ENCODE peak calls at places on chromosomes 11 and 22, in four cellular contexts. M is K562, C is HepG2, V is GM12878. K is an unnamed sample.

GRCh38 chr22:20571531-20572007 is 64.2 kb downstream of the MED15 start:
- DNase-seq in V (no peak), C (peak; percentile 16), M (peak; percentile 96), K (peak; percentile 72)

GRCh38 chr22:40406063-40406890 is 35.9 kb downstream of the SGSM3 start:
- DNase-seq in V (no peak), C (no peak), M (no peak), K (no peak)

GRCh38 chr22:47631571-47632102 is 869.2 kb downstream of the TBC1D22A start:
- DNase-seq in V (no peak), M (peak; percentile 81), C (no peak), K (no peak)

GRCh38 chr11:114080219-114080618 is 20.7 kb downstream of the ZBTB16 start:
- DNase-seq in V (no peak), M (no peak), C (no peak), K (no peak)

GRCh38 chr11:98495016-98495415 is 525.7 kb upstream of the CNTN5 start:
- DNase-seq in C (no peak), M (no peak), V (no peak), K (no peak)

GRCh38 chr22:20029550-20030225 is 8.8 kb downstream of the TANGO2 start:
- DNase-seq in C (no peak), M (no peak), V (no peak), K (no peak)

GRCh38 chr11:62788991-62789390 is 1.8 kb downstream of the TMEM179B start:
- DNase-seq in C (no peak), V (no peak), M (peak; percentile 32), K (no peak)

GRCh38 chr22:26658161-26658560 is 773 bp downstream of the MIAT start:
- DNase-seq in V (no peak), C (no peak), M (no peak), K (no peak)

GRCh38 chr22:47123827-47124442 is 361.5 kb downstream of the TBC1D22A start:
- DNase-seq in M (no peak), V (no peak), C (no peak), K (no peak)

GRCh38 chr11:18720086-18720810 is 5.7 kb downstream of the IGSF22 start:
- DNase-seq in C (no peak), M (no peak), V (no peak), K (no peak)

GRCh38 chr11:2886191-2886894 is 768 bp upstream of the CDKN1C start:
- DNase-seq in V (no peak), C (no peak), M (no peak), K (peak; percentile 62)

GRCh38 chr11:72864692-72865655 is 50.8 kb downstream of the ATG16L2 start:
- DNase-seq in M (no peak), C (no peak), V (no peak), K (no peak)

GRCh38 chr11:105611414-105611813 is 1.5 kb downstream of the GRIA4 start:
- DNase-seq in C (no peak), V (no peak), M (no peak), K (no peak)

GRCh38 chr11:65127473-65128181 is 5.5 kb downstream of the MRPL49 start:
- DNase-seq in C (no peak), M (no peak), V (no peak), K (no peak)

GRCh38 chr22:48798281-48799226 is 1029.1 kb downstream of the BRD1 start:
- DNase-seq in V (no peak), C (no peak), M (no peak), K (no peak)

GRCh38 chr11:61004037-61004641 is 32.7 kb downstream of the CD6 start:
- DNase-seq in M (no peak), C (no peak), V (no peak), K (no peak)

GRCh38 chr22:21730535-21731308 is 4.9 kb downstream of the YPEL1 start:
- DNase-seq in C (no peak), V (no peak), M (peak; percentile 33), K (no peak)

GRCh38 chr11:76269661-76270322 is 63.5 kb upstream of the WNT11 start:
- DNase-seq in V (no peak), C (no peak), M (no peak), K (no peak)

GRCh38 chr11:124746621-124747243 is 5.3 kb downstream of the VSIG2 start:
- DNase-seq in C (peak; percentile 89), V (peak; percentile 53), M (peak; percentile 91), K (peak; percentile 90)
- TF ChIP-seq TCF7 in C (no peak), V (no peak), M (no peak), K (no peak)

GRCh38 chr22:49983148-49984042 is 22.8 kb downstream of the PIM3 start:
- DNase-seq in C (no peak), V (no peak), M (no peak), K (peak; percentile 66)
- TF ChIP-seq CTCF in C (peak; percentile 38), V (no peak), M (no peak), K (peak; percentile 80)

GRCh38 chr11:120494595-120494994 is 17.0 kb upstream of the GRIK4 start:
- DNase-seq in V (no peak), C (no peak), M (no peak), K (no peak)
- TF ChIP-seq TCF7 in V (no peak), C (no peak), M (no peak), K (no peak)

GRCh38 chr22:27682438-27682837 is 119.1 kb downstream of the MN1 start:
- DNase-seq in C (no peak), V (no peak), M (peak; percentile 60), K (peak; percentile 73)
- TF ChIP-seq CTCF in C (peak; percentile 31), V (no peak), M (peak; percentile 51), K (peak; percentile 80)

GRCh38 chr11:117676501-117676900 is 120.5 kb downstream of the DSCAML1 start:
- DNase-seq in C (no peak), M (no peak), V (no peak), K (no peak)
- TF ChIP-seq TCF7 in C (no peak), M (no peak), V (no peak), K (no peak)

GRCh38 chr22:38569181-38569971 is 607 bp downstream of the DMC1 start:
- DNase-seq in M (peak; percentile 16), V (no peak), C (no peak), K (peak; percentile 43)

GRCh38 chr22:38567531-38568245 is 2.3 kb downstream of the DMC1 start:
- DNase-seq in V (no peak), M (no peak), C (no peak), K (no peak)

GRCh38 chr22:38569972-38570840 is at the start of gene DMC1:
- DNase-seq in M (peak; percentile 98), C (peak; percentile 69), V (peak; percentile 73), K (peak; percentile 97)

GRCh38 chr22:38570841-38571364 is 920 bp upstream of the DMC1 start:
- DNase-seq in C (no peak), M (no peak), V (no peak), K (peak; percentile 48)

DNA sequence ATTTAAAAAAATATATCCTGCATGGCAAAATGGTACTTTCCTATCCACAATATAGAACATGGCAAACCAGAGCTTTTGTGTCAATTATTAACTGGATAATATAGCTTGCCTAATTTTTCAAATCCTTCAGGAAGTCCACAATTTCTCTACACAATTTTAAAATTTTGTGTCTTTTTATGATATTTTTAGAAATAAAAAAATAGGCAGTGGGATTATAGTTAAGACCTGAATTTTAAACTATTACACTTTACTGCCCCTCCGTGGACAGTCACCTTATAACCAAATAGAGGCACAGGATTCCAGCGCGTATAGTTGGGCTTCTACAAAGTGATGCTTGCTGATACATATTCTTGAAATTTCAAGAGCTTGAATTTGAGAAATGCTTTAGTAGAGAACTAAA is 2.1 kb upstream of the DMC1 start:
- DNase-seq in C (peak; percentile 38), V (peak; percentile 12), M (peak; percentile 34), K (no peak)
- TF ChIP-seq CTCF in C (peak; percentile 62), V (peak; percentile 58), M (peak; percentile 44), K (no peak)

GRCh38 chr11:66324626-66325025 is 7.8 kb upstream of the CD248 start:
- DNase-seq in M (no peak), V (no peak), C (no peak), K (no peak)
- TF ChIP-seq TCF7 in M (no peak), V (no peak), C (no peak), K (no peak)